ENCODE peak calls at places on chromosomes 4 and X, in seven cellular contexts. One of them, this sample, is unnamed.
A peak's percentile ranks its signal among the peaks of the same experiment; 100 is the strongest.

GRCh38 chrX:118534716-118535493 is 39.3 kb downstream of the DOCK11 start:
- DNase-seq in right lobe of liver: no peak
- DNase-seq in cardiac fibroblast: no peak
- DNase-seq in IMR-90: no peak
- DNase-seq in kidney epithelial cell: no peak
- DNase-seq in esophagus squamous epithelium: no peak
- DNase-seq in HL-60: no peak
- DNase-seq in this sample: peak; percentile 55

GRCh38 chrX:103817502-103817901 is 14.6 kb downstream of the RAB9B start:
- DNase-seq in right lobe of liver: no peak
- DNase-seq in cardiac fibroblast: peak; percentile 61
- DNase-seq in IMR-90: peak; percentile 42
- DNase-seq in kidney epithelial cell: no peak
- DNase-seq in esophagus squamous epithelium: no peak
- DNase-seq in HL-60: peak; percentile 44
- DNase-seq in this sample: peak; percentile 49

GRCh38 chrX:150544222-150544787 is 24.1 kb upstream of the MTM1 start:
- DNase-seq in right lobe of liver: no peak
- DNase-seq in cardiac fibroblast: no peak
- DNase-seq in IMR-90: no peak
- DNase-seq in kidney epithelial cell: no peak
- DNase-seq in esophagus squamous epithelium: no peak
- DNase-seq in HL-60: no peak
- DNase-seq in this sample: no peak

GRCh38 chr4:179095585-179096228 is 1653.5 kb upstream of the AGA start:
- DNase-seq in right lobe of liver: no peak
- DNase-seq in cardiac fibroblast: peak; percentile 4
- DNase-seq in IMR-90: peak; percentile 46
- DNase-seq in kidney epithelial cell: peak; percentile 7
- DNase-seq in esophagus squamous epithelium: no peak
- DNase-seq in HL-60: peak; percentile 12
- DNase-seq in this sample: peak; percentile 51

GRCh38 chrX:42944381-42944998 is 166.5 kb upstream of the PPP1R2C start:
- DNase-seq in right lobe of liver: no peak
- DNase-seq in cardiac fibroblast: no peak
- DNase-seq in IMR-90: no peak
- DNase-seq in kidney epithelial cell: no peak
- DNase-seq in esophagus squamous epithelium: no peak
- DNase-seq in HL-60: no peak
- DNase-seq in this sample: no peak

GRCh38 chr4:134622194-134622593 is 420.6 kb upstream of the PABPC4L start:
- DNase-seq in right lobe of liver: no peak
- DNase-seq in cardiac fibroblast: no peak
- DNase-seq in IMR-90: no peak
- DNase-seq in kidney epithelial cell: no peak
- DNase-seq in esophagus squamous epithelium: no peak
- DNase-seq in HL-60: no peak
- DNase-seq in this sample: no peak

GRCh38 chr4:111433436-111433835 is 711.8 kb upstream of the FAM241A start:
- DNase-seq in right lobe of liver: no peak
- DNase-seq in cardiac fibroblast: no peak
- DNase-seq in IMR-90: no peak
- DNase-seq in kidney epithelial cell: no peak
- DNase-seq in esophagus squamous epithelium: no peak
- DNase-seq in HL-60: no peak
- DNase-seq in this sample: no peak

GRCh38 chrX:136529795-136530194 is 2.2 kb upstream of the VGLL1 start:
- DNase-seq in right lobe of liver: no peak
- DNase-seq in cardiac fibroblast: no peak
- DNase-seq in IMR-90: no peak
- DNase-seq in kidney epithelial cell: no peak
- DNase-seq in esophagus squamous epithelium: no peak
- DNase-seq in HL-60: no peak
- DNase-seq in this sample: no peak

GRCh38 chr4:153255233-153255632 is 51.0 kb downstream of the TRIM2 start:
- DNase-seq in right lobe of liver: no peak
- DNase-seq in cardiac fibroblast: no peak
- DNase-seq in IMR-90: no peak
- DNase-seq in kidney epithelial cell: no peak
- DNase-seq in esophagus squamous epithelium: no peak
- DNase-seq in HL-60: no peak
- DNase-seq in this sample: no peak

GRCh38 chr4:30094866-30095265 is 625.3 kb upstream of the PCDH7 start:
- DNase-seq in right lobe of liver: no peak
- DNase-seq in cardiac fibroblast: peak; percentile 58
- DNase-seq in IMR-90: peak; percentile 6
- DNase-seq in kidney epithelial cell: no peak
- DNase-seq in esophagus squamous epithelium: no peak
- DNase-seq in HL-60: no peak
- DNase-seq in this sample: no peak

GRCh38 chr4:101251261-101251660 is 96.1 kb downstream of the PPP3CA start:
- DNase-seq in right lobe of liver: no peak
- DNase-seq in cardiac fibroblast: no peak
- DNase-seq in IMR-90: no peak
- DNase-seq in kidney epithelial cell: no peak
- DNase-seq in esophagus squamous epithelium: no peak
- DNase-seq in HL-60: no peak
- DNase-seq in this sample: no peak

GRCh38 chr4:140800686-140801085 is 44.5 kb upstream of the TBC1D9 start:
- DNase-seq in right lobe of liver: no peak
- DNase-seq in cardiac fibroblast: no peak
- DNase-seq in IMR-90: no peak
- DNase-seq in kidney epithelial cell: no peak
- DNase-seq in esophagus squamous epithelium: no peak
- DNase-seq in HL-60: no peak
- DNase-seq in this sample: no peak

GRCh38 chr4:69054578-69055200 is 41.6 kb upstream of the UGT2B7 start:
- DNase-seq in right lobe of liver: no peak
- DNase-seq in cardiac fibroblast: peak; percentile 95
- DNase-seq in IMR-90: peak; percentile 87
- DNase-seq in kidney epithelial cell: peak; percentile 70
- DNase-seq in esophagus squamous epithelium: no peak
- DNase-seq in HL-60: no peak
- DNase-seq in this sample: peak; percentile 84

GRCh38 chr4:153466637-153467153 is 535 bp downstream of the TMEM131L start:
- DNase-seq in right lobe of liver: peak; percentile 59
- DNase-seq in cardiac fibroblast: no peak
- DNase-seq in IMR-90: no peak
- DNase-seq in kidney epithelial cell: no peak
- DNase-seq in esophagus squamous epithelium: no peak
- DNase-seq in HL-60: peak; percentile 27
- DNase-seq in this sample: no peak

GRCh38 chrX:94742772-94743171 is 1068.8 kb downstream of the FAM133A start:
- DNase-seq in right lobe of liver: no peak
- DNase-seq in cardiac fibroblast: no peak
- DNase-seq in IMR-90: no peak
- DNase-seq in kidney epithelial cell: no peak
- DNase-seq in esophagus squamous epithelium: no peak
- DNase-seq in HL-60: no peak
- DNase-seq in this sample: no peak

GRCh38 chr4:8130346-8131066 is 28.1 kb downstream of the ABLIM2 start:
- DNase-seq in right lobe of liver: no peak
- DNase-seq in cardiac fibroblast: no peak
- DNase-seq in IMR-90: no peak
- DNase-seq in kidney epithelial cell: no peak
- DNase-seq in esophagus squamous epithelium: no peak
- DNase-seq in HL-60: no peak
- DNase-seq in this sample: no peak

GRCh38 chr4:183436417-183436816 is 8.0 kb upstream of the CDKN2AIP start:
- DNase-seq in right lobe of liver: no peak
- DNase-seq in cardiac fibroblast: no peak
- DNase-seq in IMR-90: no peak
- DNase-seq in kidney epithelial cell: no peak
- DNase-seq in esophagus squamous epithelium: no peak
- DNase-seq in HL-60: no peak
- DNase-seq in this sample: no peak

GRCh38 chrX:143462696-143463095 is 54.6 kb downstream of the SPANXN3 start:
- DNase-seq in right lobe of liver: no peak
- DNase-seq in cardiac fibroblast: no peak
- DNase-seq in IMR-90: no peak
- DNase-seq in kidney epithelial cell: no peak
- DNase-seq in esophagus squamous epithelium: no peak
- DNase-seq in HL-60: no peak
- DNase-seq in this sample: no peak

GRCh38 chr4:7650606-7651400 is 216.1 kb upstream of the PSAPL1 start:
- DNase-seq in right lobe of liver: no peak
- DNase-seq in cardiac fibroblast: no peak
- DNase-seq in IMR-90: no peak
- DNase-seq in kidney epithelial cell: no peak
- DNase-seq in esophagus squamous epithelium: no peak
- DNase-seq in HL-60: no peak
- DNase-seq in this sample: peak; percentile 32

GRCh38 chr4:154982187-154983047 is 201.3 kb downstream of the RBM46 start:
- DNase-seq in right lobe of liver: peak; percentile 73
- DNase-seq in cardiac fibroblast: peak; percentile 87
- DNase-seq in IMR-90: peak; percentile 48
- DNase-seq in kidney epithelial cell: peak; percentile 18
- DNase-seq in esophagus squamous epithelium: no peak
- DNase-seq in HL-60: peak; percentile 13
- DNase-seq in this sample: peak; percentile 54

GRCh38 chrX:140299411-140299810 is 205.5 kb downstream of the SOX3 start:
- DNase-seq in right lobe of liver: no peak
- DNase-seq in cardiac fibroblast: no peak
- DNase-seq in IMR-90: no peak
- DNase-seq in kidney epithelial cell: no peak
- DNase-seq in esophagus squamous epithelium: no peak
- DNase-seq in HL-60: no peak
- DNase-seq in this sample: no peak
- H3K4me3 ChIP-seq in right lobe of liver: no peak overlapping the region
- H3K4me3 ChIP-seq in cardiac fibroblast: no peak overlapping the region
- H3K4me3 ChIP-seq in IMR-90: no peak overlapping the region
- H3K4me3 ChIP-seq in kidney epithelial cell: no peak overlapping the region
- H3K4me3 ChIP-seq in esophagus squamous epithelium: no peak overlapping the region
- H3K4me3 ChIP-seq in HL-60: no peak overlapping the region
- H3K4me3 ChIP-seq in this sample: no peak overlapping the region

GRCh38 chr4:185387957-185388356 is 7.8 kb downstream of the LRP2BP start:
- DNase-seq in right lobe of liver: no peak
- DNase-seq in cardiac fibroblast: no peak
- DNase-seq in IMR-90: no peak
- DNase-seq in kidney epithelial cell: no peak
- DNase-seq in esophagus squamous epithelium: no peak
- DNase-seq in HL-60: no peak
- DNase-seq in this sample: no peak
- TF ChIP-seq CTCF in right lobe of liver: no peak
- TF ChIP-seq CTCF in cardiac fibroblast: no peak
- TF ChIP-seq CTCF in IMR-90: no peak
- TF ChIP-seq CTCF in kidney epithelial cell: no peak
- TF ChIP-seq CTCF in esophagus squamous epithelium: no peak
- TF ChIP-seq CTCF in HL-60: no peak
- TF ChIP-seq CTCF in this sample: no peak

GRCh38 chr4:166198041-166198440 is 325.0 kb downstream of the TLL1 start:
- DNase-seq in right lobe of liver: no peak
- DNase-seq in cardiac fibroblast: peak; percentile 2
- DNase-seq in IMR-90: no peak
- DNase-seq in kidney epithelial cell: no peak
- DNase-seq in esophagus squamous epithelium: no peak
- DNase-seq in HL-60: no peak
- DNase-seq in this sample: no peak
- H3K4me3 ChIP-seq in right lobe of liver: no peak overlapping the region
- H3K4me3 ChIP-seq in cardiac fibroblast: peak overlapping the region; percentile 33
- H3K4me3 ChIP-seq in IMR-90: no peak overlapping the region
- H3K4me3 ChIP-seq in kidney epithelial cell: no peak overlapping the region
- H3K4me3 ChIP-seq in esophagus squamous epithelium: no peak overlapping the region
- H3K4me3 ChIP-seq in HL-60: no peak overlapping the region
- H3K4me3 ChIP-seq in this sample: no peak overlapping the region

DNA sequence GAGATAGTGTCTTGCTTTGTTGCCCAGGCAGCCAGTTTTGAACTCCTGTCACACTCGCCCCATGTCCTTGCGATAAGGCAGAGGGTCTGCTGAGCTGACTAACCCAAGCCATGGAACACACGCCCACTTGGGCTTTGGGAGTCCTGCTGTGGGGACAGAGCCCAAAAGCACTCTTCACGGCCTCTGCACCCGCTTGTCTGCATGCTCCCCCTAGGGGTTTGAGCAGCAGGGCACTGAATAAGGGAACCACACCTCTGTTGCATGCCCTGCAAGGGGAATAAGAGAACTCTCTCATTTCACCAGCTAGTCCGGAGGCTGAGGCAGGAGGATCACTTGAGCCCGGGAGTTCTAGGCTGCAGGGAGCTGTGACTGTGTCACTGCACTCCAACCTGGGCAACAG is 166.0 kb downstream of the STAG2 start:
- DNase-seq in right lobe of liver: no peak
- DNase-seq in cardiac fibroblast: no peak
- DNase-seq in IMR-90: no peak
- DNase-seq in kidney epithelial cell: no peak
- DNase-seq in esophagus squamous epithelium: no peak
- DNase-seq in HL-60: no peak
- DNase-seq in this sample: no peak
- TF ChIP-seq CTCF in right lobe of liver: no peak
- TF ChIP-seq CTCF in cardiac fibroblast: no peak
- TF ChIP-seq CTCF in IMR-90: no peak
- TF ChIP-seq CTCF in kidney epithelial cell: no peak
- TF ChIP-seq CTCF in esophagus squamous epithelium: no peak
- TF ChIP-seq CTCF in HL-60: no peak
- TF ChIP-seq CTCF in this sample: no peak

GRCh38 chr4:119139316-119139715 is 3.7 kb downstream of the MYOZ2 start:
- DNase-seq in right lobe of liver: no peak
- DNase-seq in cardiac fibroblast: peak; percentile 51
- DNase-seq in IMR-90: no peak
- DNase-seq in kidney epithelial cell: no peak
- DNase-seq in esophagus squamous epithelium: no peak
- DNase-seq in HL-60: no peak
- DNase-seq in this sample: no peak

GRCh38 chr4:119135721-119136121 is at the start of gene MYOZ2:
- DNase-seq in right lobe of liver: no peak
- DNase-seq in cardiac fibroblast: peak; percentile 46
- DNase-seq in IMR-90: peak; percentile 23
- DNase-seq in kidney epithelial cell: no peak
- DNase-seq in esophagus squamous epithelium: no peak
- DNase-seq in HL-60: no peak
- DNase-seq in this sample: no peak

GRCh38 chr4:119136541-119136940 is 909 bp downstream of the MYOZ2 start:
- DNase-seq in right lobe of liver: no peak
- DNase-seq in cardiac fibroblast: peak; percentile 39
- DNase-seq in IMR-90: peak; percentile 17
- DNase-seq in kidney epithelial cell: no peak
- DNase-seq in esophagus squamous epithelium: no peak
- DNase-seq in HL-60: no peak
- DNase-seq in this sample: no peak

GRCh38 chr4:119139822-119140252 is 4.2 kb downstream of the MYOZ2 start:
- DNase-seq in right lobe of liver: no peak
- DNase-seq in cardiac fibroblast: no peak
- DNase-seq in IMR-90: no peak
- DNase-seq in kidney epithelial cell: no peak
- DNase-seq in esophagus squamous epithelium: no peak
- DNase-seq in HL-60: no peak
- DNase-seq in this sample: no peak

GRCh38 chr4:119138046-119138445 is 2.4 kb downstream of the MYOZ2 start:
- DNase-seq in right lobe of liver: no peak
- DNase-seq in cardiac fibroblast: peak; percentile 41
- DNase-seq in IMR-90: peak; percentile 61
- DNase-seq in kidney epithelial cell: no peak
- DNase-seq in esophagus squamous epithelium: no peak
- DNase-seq in HL-60: no peak
- DNase-seq in this sample: no peak
- H3K4me3 ChIP-seq in right lobe of liver: no peak overlapping the region
- H3K4me3 ChIP-seq in cardiac fibroblast: no peak overlapping the region
- H3K4me3 ChIP-seq in IMR-90: no peak overlapping the region
- H3K4me3 ChIP-seq in kidney epithelial cell: no peak overlapping the region
- H3K4me3 ChIP-seq in esophagus squamous epithelium: no peak overlapping the region
- H3K4me3 ChIP-seq in HL-60: no peak overlapping the region
- H3K4me3 ChIP-seq in this sample: no peak overlapping the region